ENCODE peak calls at places on chromosomes 6 and 20, in four cellular contexts. V, H, W and A are unnamed samples.

GRCh38 chr6:167952512-167952859 is 45.0 kb upstream of the KIF25 start:
- DNase-seq in V (no peak), H (no peak), W (no peak), A (no peak)

GRCh38 chr6:30007132-30007764 is 53.8 kb upstream of the POLR1H start:
- DNase-seq in V (no peak), H (peak), W (no peak), A (peak)

GRCh38 chr6:152295920-152296319 is 341.2 kb downstream of the SYNE1 start:
- DNase-seq in H (no peak), V (no peak), W (no peak), A (no peak)

GRCh38 chr6:164408868-164409267 is 900.5 kb downstream of the C6orf118 start:
- DNase-seq in V (no peak), W (no peak), H (no peak), A (no peak)

GRCh38 chr6:41187924-41188886 is 12.7 kb downstream of the TREML2 start:
- DNase-seq in H (no peak), V (no peak), W (no peak), A (no peak)

GRCh38 chr6:40779399-40779798 is 192.2 kb upstream of the LRFN2 start:
- DNase-seq in H (no peak), V (no peak), W (peak), A (no peak)

GRCh38 chr6:113172531-113172966 is 684.6 kb upstream of the MARCKS start:
- DNase-seq in W (peak), H (no peak), V (peak), A (peak)

GRCh38 chr6:145631374-145631773 is 103.9 kb downstream of the EPM2A start:
- DNase-seq in H (no peak), V (no peak), W (no peak), A (no peak)

GRCh38 chr6:140252099-140252498 is 877.7 kb upstream of the CITED2 start:
- DNase-seq in V (no peak), H (no peak), W (no peak), A (no peak)

GRCh38 chr20:60011512-60012507 is 53.6 kb downstream of the CDH26 start:
- DNase-seq in W (no peak), H (no peak), V (no peak), A (no peak)

GRCh38 chr6:27138837-27139752 is 108.4 kb upstream of the PRSS16 start:
- DNase-seq in H (peak), V (no peak), W (no peak), A (no peak)

GRCh38 chr6:125791151-125791819 is 525 bp downstream of the NCOA7 start:
- DNase-seq in V (peak), H (peak), W (peak), A (peak)

GRCh38 chr6:44000164-44000842 is 126.9 kb downstream of the MRPL14 start:
- DNase-seq in V (no peak), H (peak), W (peak), A (no peak)

GRCh38 chr20:4512891-4513550 is 208.7 kb upstream of the PRND start:
- DNase-seq in H (no peak), V (no peak), W (peak), A (no peak)

GRCh38 chr20:43761396-43762340 is 34.9 kb upstream of the GTSF1L start:
- DNase-seq in W (peak), H (no peak), V (no peak), A (no peak)

GRCh38 chr6:27757307-27757706 is 154.9 kb downstream of the OR2B2 start:
- DNase-seq in H (peak), V (no peak), W (no peak), A (no peak)

GRCh38 chr6:38138374-38138773 is 318.8 kb downstream of the ZFAND3 start:
- DNase-seq in V (no peak), H (no peak), W (no peak), A (no peak)

GRCh38 chr6:39793528-39793927 is 1.4 kb downstream of the DAAM2 start:
- DNase-seq in V (no peak), W (no peak), H (no peak), A (no peak)

GRCh38 chr6:31680841-31681671 is at the start of gene LY6G5C:
- DNase-seq in V (peak), W (peak), H (peak), A (peak)

GRCh38 chr6:144809969-144810368 is 524.8 kb downstream of the UTRN start:
- DNase-seq in H (no peak), W (no peak), V (no peak), A (no peak)

GRCh38 chr6:133892444-133893323 is 3.8 kb downstream of the TCF21 start:
- DNase-seq in H (peak), W (no peak), V (no peak), A (no peak)

GRCh38 chr20:56758706-56759105 is 129.6 kb downstream of the TFAP2C start:
- DNase-seq in H (no peak), V (no peak), W (no peak), A (no peak)

GRCh38 chr20:51800769-51801219 is 1.5 kb downstream of the SALL4 start:
- DNase-seq in V (no peak), H (no peak), W (no peak), A (peak)

GRCh38 chr6:308768-309167 is 16.5 kb downstream of the DUSP22 start:
- DNase-seq in W (no peak), H (no peak), V (no peak), A (no peak)

GRCh38 chr6:132357120-132357519 is 44.2 kb downstream of the MOXD1 start:
- DNase-seq in H (no peak), V (no peak), W (peak), A (no peak)

GRCh38 chr6:25038300-25038699 is 102.5 kb upstream of the RIPOR2 start:
- DNase-seq in H (no peak), V (no peak), W (no peak), A (no peak)

GRCh38 chr6:99611148-99611547 is 4.5 kb downstream of the PRDM13 start:
- DNase-seq in H (no peak), V (no peak), W (no peak), A (no peak)

GRCh38 chr6:163860194-163861081 is 445.9 kb downstream of the QKI start:
- DNase-seq in V (no peak), W (peak), H (no peak), A (no peak)

GRCh38 chr6:6686176-6686575 is 97.7 kb downstream of the LY86 start:
- DNase-seq in H (no peak), V (no peak), W (no peak), A (no peak)

GRCh38 chr6:89298680-89299450 is 16.2 kb downstream of the GABRR2 start:
- DNase-seq in W (peak), H (no peak), V (no peak), A (no peak)

GRCh38 chr6:125154184-125155135 is 887 bp downstream of the TPD52L1 start:
- DNase-seq in W (peak), V (no peak), H (peak), A (peak)

GRCh38 chr6:28981391-28981832 is 23.7 kb downstream of the ZNF311 start:
- DNase-seq in W (peak), V (peak), H (peak), A (peak)

GRCh38 chr6:23445157-23445710 is 680.8 kb upstream of the NRSN1 start:
- DNase-seq in H (no peak), V (no peak), W (peak), A (no peak)

GRCh38 chr6:137488736-137489409 is 5.3 kb downstream of the OLIG3 start:
- DNase-seq in V (no peak), H (no peak), W (no peak), A (no peak)

GRCh38 chr20:38170914-38171300 is 5.8 kb upstream of the TGM2 start:
- DNase-seq in W (no peak), H (no peak), V (no peak), A (no peak)

GRCh38 chr20:38169636-38170035 is 4.6 kb upstream of the TGM2 start:
- DNase-seq in H (no peak), V (no peak), W (no peak), A (no peak)

GRCh38 chr20:38168791-38169589 is 3.9 kb upstream of the TGM2 start:
- DNase-seq in W (no peak), H (no peak), V (no peak), A (no peak)

GRCh38 chr20:38171301-38172010 is 6.4 kb upstream of the TGM2 start:
- DNase-seq in W (no peak), H (no peak), V (no peak), A (no peak)

DNA sequence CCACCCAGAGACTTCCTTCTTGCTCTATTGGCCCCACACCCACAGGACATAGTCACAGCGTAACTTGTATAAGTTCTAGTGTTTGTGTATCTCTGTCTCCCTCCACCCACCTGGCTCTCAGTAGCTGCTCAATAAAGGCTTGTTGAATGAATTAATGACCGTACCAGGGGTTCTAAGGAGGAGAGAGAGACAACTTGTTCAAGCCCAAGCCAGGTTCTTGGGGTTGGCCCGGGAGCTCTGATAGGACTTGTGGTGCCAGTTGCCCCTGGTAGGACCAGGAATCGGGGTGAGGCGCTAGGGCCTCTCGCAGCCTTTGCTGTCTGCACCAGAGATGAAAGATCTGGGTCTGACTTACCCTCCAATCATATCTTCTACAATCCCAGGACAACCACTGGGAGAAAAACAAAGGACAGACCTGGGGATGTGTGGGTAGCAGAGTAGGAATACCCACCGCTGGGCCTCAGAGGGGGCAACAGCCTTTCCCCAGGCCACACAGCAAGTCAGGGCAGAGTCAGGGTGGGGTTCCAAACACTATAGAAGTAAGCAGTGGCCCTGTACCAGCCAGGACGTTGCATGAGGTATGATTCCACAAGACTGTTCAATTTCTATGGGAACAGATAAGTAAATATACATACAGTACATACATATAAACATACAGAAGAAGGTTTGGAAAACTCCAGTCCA is 5.3 kb upstream of the TGM2 start:
- DNase-seq in V (no peak), W (no peak), H (no peak), A (no peak)
- H3K27ac ChIP-seq in V (no peak), W (peak), H (no peak), A (no peak)

GRCh38 chr20:40933758-40934157 is 94.9 kb upstream of the TOP1 start:
- DNase-seq in H (no peak), W (no peak), V (no peak), A (no peak)

GRCh38 chr20:40941023-40941655 is 87.5 kb upstream of the TOP1 start:
- DNase-seq in H (no peak), W (no peak), V (no peak), A (no peak)

GRCh38 chr20:40942015-40942414 is 86.6 kb upstream of the TOP1 start:
- DNase-seq in V (no peak), W (no peak), H (no peak), A (no peak)

GRCh38 chr20:40939667-40940066 is 89.0 kb upstream of the TOP1 start:
- DNase-seq in V (no peak), H (no peak), W (no peak), A (no peak)

DNA sequence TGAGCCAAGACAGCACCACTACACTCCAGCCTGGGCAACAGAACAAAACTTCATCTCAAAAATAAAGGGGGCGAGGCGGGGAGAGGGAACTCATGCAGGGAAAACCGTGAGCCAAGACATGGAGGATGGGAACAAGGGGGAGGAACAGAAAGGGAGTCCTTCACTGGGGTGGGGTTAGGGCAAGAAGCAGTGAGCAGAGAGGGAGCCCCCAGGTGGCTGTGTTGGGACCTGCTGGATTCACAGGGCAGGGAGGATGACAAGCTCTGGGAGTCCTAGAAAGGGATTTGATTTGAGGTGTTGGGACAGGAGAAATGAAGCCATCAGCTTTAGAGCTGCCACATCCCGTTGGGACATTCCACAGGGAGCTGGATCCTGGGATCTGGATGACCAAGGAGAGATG is 90.6 kb upstream of the TOP1 start:
- DNase-seq in H (no peak), V (no peak), W (no peak), A (no peak)
- TF ChIP-seq CTCF in H (no peak), V (no peak), W (no peak), A (no peak)

GRCh38 chr6:166330612-166331011 is 11.7 kb downstream of the SFT2D1 start:
- DNase-seq in V (peak), H (peak), W (peak), A (no peak)
- H3K4me3 ChIP-seq in V (no peak), H (no peak), W (no peak), A (no peak)

GRCh38 chr6:42748241-42748898 is 2.5 kb upstream of the TBCC start:
- DNase-seq in W (no peak), H (no peak), V (no peak), A (no peak)
- H3K27ac ChIP-seq in W (no peak), H (no peak), V (peak), A (no peak)

GRCh38 chr6:36384095-36384494 is 3.4 kb downstream of the ETV7 start:
- DNase-seq in H (no peak), W (no peak), V (no peak), A (no peak)

GRCh38 chr6:36389353-36389752 is 1.9 kb upstream of the ETV7 start:
- DNase-seq in V (no peak), H (no peak), W (no peak), A (no peak)

GRCh38 chr6:36383608-36384007 is 3.9 kb downstream of the ETV7 start:
- DNase-seq in H (no peak), V (no peak), W (no peak), A (no peak)

GRCh38 chr6:36387440-36388303 is at the start of gene ETV7:
- DNase-seq in V (no peak), W (no peak), H (peak), A (peak)

DNA sequence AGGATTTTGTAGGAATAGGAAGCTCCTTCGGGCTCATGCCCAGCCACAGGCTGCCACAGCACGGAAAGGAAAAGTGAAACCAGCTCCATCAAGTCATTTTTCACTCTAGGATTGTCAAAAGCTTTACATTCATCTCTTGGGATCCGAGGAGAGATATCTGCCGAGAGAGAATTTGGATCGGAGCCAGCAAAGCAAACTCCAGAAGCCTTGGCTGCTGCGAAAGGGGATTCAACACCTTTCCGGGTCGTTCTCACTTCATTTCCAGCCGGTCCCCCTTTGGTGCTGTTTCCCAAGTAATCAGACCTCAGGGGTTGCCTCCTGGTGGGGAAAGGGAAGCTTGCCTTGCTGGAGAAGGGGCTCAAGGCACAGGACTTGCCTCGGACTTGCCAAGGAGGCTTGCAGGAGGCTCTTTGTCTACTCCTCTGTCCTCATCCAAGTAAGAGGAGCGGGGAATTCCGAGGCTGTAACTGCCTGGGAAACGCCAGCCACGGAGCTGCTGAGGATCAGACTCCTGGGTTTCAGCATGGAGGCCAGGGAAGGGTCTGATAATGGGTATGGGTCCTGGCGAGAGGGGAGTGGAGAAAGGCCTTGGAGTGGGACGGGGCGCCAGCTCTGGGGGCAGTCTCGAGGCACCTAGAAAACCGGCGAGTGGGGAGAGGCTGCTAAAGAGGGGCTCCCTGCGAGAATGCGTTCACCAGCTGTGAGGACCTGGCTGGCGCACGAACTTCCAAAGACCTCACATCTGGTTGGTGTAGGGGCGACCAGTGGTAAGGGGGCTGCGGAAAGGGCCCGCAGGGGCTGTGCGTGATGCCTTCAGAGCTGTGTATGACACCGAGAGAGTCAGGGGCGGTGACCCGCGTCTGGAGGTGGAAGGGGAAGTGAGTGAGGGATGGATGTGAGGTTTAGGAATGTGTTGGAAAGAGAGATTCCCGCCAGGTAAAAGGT is 702 bp downstream of the ETV7 start:
- DNase-seq in W (peak), H (peak), V (no peak), A (peak)
- TF ChIP-seq CTCF in W (no peak), H (no peak), V (no peak), A (peak)

GRCh38 chr6:101401792-101402617 is 8.5 kb downstream of the GRIK2 start:
- DNase-seq in H (no peak), V (no peak), W (no peak), A (no peak)

GRCh38 chr6:101402618-101403002 is 9.1 kb downstream of the GRIK2 start:
- DNase-seq in W (no peak), H (no peak), V (no peak), A (no peak)

GRCh38 chr6:101400341-101400740 is 6.8 kb downstream of the GRIK2 start:
- DNase-seq in H (no peak), W (no peak), V (no peak), A (no peak)

GRCh38 chr6:101404767-101405166 is 11.3 kb downstream of the GRIK2 start:
- DNase-seq in V (no peak), W (no peak), H (no peak), A (no peak)

GRCh38 chr6:101403566-101403965 is 10.1 kb downstream of the GRIK2 start:
- DNase-seq in W (no peak), H (no peak), V (no peak), A (no peak)
- H3K4me3 ChIP-seq in W (no peak), H (no peak), V (no peak), A (no peak)

DNA sequence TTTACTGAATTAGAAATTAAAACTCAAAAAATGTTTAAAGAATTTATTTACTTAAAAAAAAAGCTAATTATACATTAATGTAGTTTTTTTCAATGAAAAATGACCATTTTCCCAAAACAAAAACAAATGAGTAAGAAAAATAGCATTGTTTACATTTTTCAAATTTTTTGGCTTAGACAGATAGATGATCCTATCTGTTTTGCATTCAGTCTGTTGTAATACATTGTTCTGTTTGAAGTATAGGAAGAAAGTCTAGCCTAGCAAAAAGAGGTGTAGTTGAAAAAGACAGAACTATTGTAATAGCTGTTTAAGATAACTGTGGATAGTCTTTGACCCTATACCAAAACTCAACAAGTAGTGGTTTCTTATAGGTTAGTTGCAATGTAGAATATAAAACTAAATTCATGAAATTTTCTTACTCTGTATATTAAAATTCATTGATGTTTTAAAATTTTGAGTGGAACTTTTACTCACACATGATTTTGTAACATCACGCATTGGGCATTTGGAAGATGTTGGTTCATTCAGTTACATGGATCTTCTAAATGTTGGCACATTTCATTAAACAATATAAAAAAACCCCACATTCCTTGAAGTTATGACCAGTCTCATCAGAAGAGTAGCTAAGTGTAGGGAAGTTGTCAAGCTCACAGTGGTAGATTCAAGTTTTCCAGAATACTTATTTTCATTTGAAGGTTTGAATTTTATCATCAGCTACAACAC is 62.0 kb downstream of the KCNS1 start:
- DNase-seq in W (no peak), V (no peak), H (no peak), A (no peak)
- H3K27ac ChIP-seq in W (no peak), V (peak), H (no peak), A (no peak)